ENCODE peak calls at places on chromosomes 5 and 9, in five cellular contexts. V, B, A, F and R are unnamed samples.

GRCh38 chr5:102865510-102866314 is 110.6 kb downstream of the PAM start:
- DNase-seq in V (no peak), A (peak; percentile 46), F (peak; percentile 63), B (peak; percentile 45), R (peak; percentile 86)

GRCh38 chr5:157282150-157282549 is 16.2 kb downstream of the CYFIP2 start:
- DNase-seq in A (no peak), V (no peak), F (no peak), B (no peak), R (no peak)

GRCh38 chr5:139137703-139138102 is 60.5 kb downstream of the SIL1 start:
- DNase-seq in B (no peak), F (no peak), A (no peak), V (no peak), R (peak; percentile 12)

GRCh38 chr9:3508531-3509374 is 17.0 kb downstream of the RFX3 start:
- DNase-seq in F (no peak), B (no peak), A (no peak), V (no peak), R (no peak)

GRCh38 chr9:99023831-99024230 is 80.1 kb downstream of the COL15A1 start:
- DNase-seq in B (no peak), A (peak; percentile 14), V (no peak), F (peak; percentile 38), R (no peak)

GRCh38 chr5:125046838-125047237 is 300.4 kb upstream of the ZNF608 start:
- DNase-seq in F (no peak), V (no peak), A (no peak), B (no peak), R (no peak)

GRCh38 chr5:10264569-10264968 is 14.5 kb downstream of the CCT5 start:
- DNase-seq in A (no peak), F (no peak), B (no peak), V (no peak), R (no peak)

GRCh38 chr5:23352437-23352836 is 155.0 kb upstream of the PRDM9 start:
- DNase-seq in A (no peak), B (no peak), V (no peak), F (no peak), R (no peak)

GRCh38 chr5:33371660-33372059 is 69.1 kb upstream of the TARS1 start:
- DNase-seq in B (no peak), F (no peak), A (no peak), V (no peak), R (no peak)

GRCh38 chr5:9428272-9428671 is 117.6 kb downstream of the SEMA5A start:
- DNase-seq in A (no peak), B (no peak), F (no peak), V (no peak), R (no peak)

GRCh38 chr5:108259306-108259705 is 122.6 kb downstream of the FBXL17 start:
- DNase-seq in V (no peak), A (no peak), F (no peak), B (no peak), R (no peak)

GRCh38 chr9:79616013-79616412 is 44.2 kb downstream of the TLE4 start:
- DNase-seq in A (no peak), F (no peak), V (no peak), B (no peak), R (no peak)

GRCh38 chr9:115103746-115104477 is 14.0 kb downstream of the TNC start:
- DNase-seq in A (no peak), B (no peak), F (no peak), V (no peak), R (no peak)

GRCh38 chr9:137878146-137878941 is 762 bp downstream of the CACNA1B start:
- DNase-seq in A (peak; percentile 16), V (no peak), B (no peak), F (no peak), R (no peak)

GRCh38 chr9:70586506-70586905 is 172.0 kb upstream of the KLF9 start:
- DNase-seq in A (no peak), V (no peak), F (no peak), B (no peak), R (no peak)

GRCh38 chr5:172758077-172758835 is 12.7 kb downstream of the DUSP1 start:
- DNase-seq in F (peak; percentile 43), V (no peak), A (peak; percentile 81), B (no peak), R (no peak)

GRCh38 chr9:34428325-34428958 is 29.9 kb downstream of the FAM219A start:
- DNase-seq in V (no peak), B (no peak), A (no peak), F (no peak), R (no peak)

GRCh38 chr9:123080444-123080843 is 47.0 kb downstream of the GPR21 start:
- DNase-seq in F (no peak), B (no peak), V (no peak), A (no peak), R (no peak)

GRCh38 chr5:14212838-14213237 is 69.7 kb downstream of the TRIO start:
- DNase-seq in F (no peak), V (no peak), A (no peak), B (no peak), R (no peak)

GRCh38 chr9:98491778-98492177 is 217.0 kb downstream of the GABBR2 start:
- DNase-seq in F (peak; percentile 64), A (no peak), V (no peak), B (no peak), R (no peak)

GRCh38 chr9:34190996-34191892 is 12.4 kb downstream of the UBAP1 start:
- DNase-seq in V (no peak), F (no peak), B (no peak), A (no peak), R (no peak)

GRCh38 chr5:127962491-127962890 is 121.1 kb upstream of the SLC12A2 start:
- DNase-seq in B (no peak), F (no peak), V (no peak), A (no peak), R (no peak)

GRCh38 chr5:83097582-83098265 is 20.4 kb downstream of the XRCC4 start:
- DNase-seq in F (no peak), V (no peak), A (no peak), B (no peak), R (no peak)

GRCh38 chr5:98880151-98880550 is 48.7 kb downstream of the CHD1 start:
- DNase-seq in B (no peak), F (no peak), V (no peak), A (no peak), R (no peak)

GRCh38 chr9:134321957-134322741 is 4.1 kb upstream of the RXRA start:
- DNase-seq in V (no peak), F (no peak), B (peak; percentile 18), A (no peak), R (no peak)

GRCh38 chr5:31561936-31562335 is 29.8 kb downstream of the C5orf22 start:
- DNase-seq in A (no peak), B (no peak), V (no peak), F (no peak), R (no peak)